ENCODE peak calls at places on chromosomes 13 and 19, in five cellular contexts. Y is A549, V is endothelial cell of umbilical vein, A is WTC11, U is HepG2. P is an unnamed sample.

GRCh38 chr19:38654478-38655079 is 7.1 kb downstream of the ACTN4 start:
- DNase-seq in A (no peak), Y (no peak), V (peak), U (no peak), P (no peak)

GRCh38 chr19:2051771-2052704 is 994 bp upstream of the MKNK2 start:
- DNase-seq in V (no peak), U (no peak), A (no peak), Y (no peak), P (no peak)

GRCh38 chr19:10419200-10419645 is 1.1 kb upstream of the PDE4A start:
- DNase-seq in V (no peak), A (no peak), U (no peak), Y (no peak), P (no peak)

GRCh38 chr13:62556973-62557372 is 1141.3 kb upstream of the PCDH20 start:
- DNase-seq in V (no peak), Y (no peak), A (no peak), U (no peak), P (no peak)

GRCh38 chr19:6787393-6787792 is 14.9 kb downstream of the VAV1 start:
- DNase-seq in A (no peak), Y (no peak), V (no peak), U (no peak), P (no peak)

GRCh38 chr13:27257648-27258253 is 6.4 kb downstream of the RPL21 start:
- DNase-seq in V (no peak), U (no peak), Y (no peak), A (no peak), P (no peak)

GRCh38 chr13:91346848-91347211 is 657 bp upstream of the MIR17HG start:
- DNase-seq in U (no peak), Y (no peak), V (peak), A (peak), P (no peak)

GRCh38 chr13:73076013-73076412 is 17.2 kb downstream of the KLF5 start:
- DNase-seq in A (no peak), U (no peak), Y (no peak), V (no peak), P (no peak)

GRCh38 chr13:35346494-35346893 is 130.0 kb downstream of the MAB21L1 start:
- DNase-seq in U (no peak), Y (no peak), V (no peak), A (no peak), P (no peak)

GRCh38 chr13:26601669-26602068 is 44.2 kb downstream of the WASF3 start:
- DNase-seq in Y (no peak), V (peak), A (no peak), U (no peak), P (no peak)

GRCh38 chr13:20125129-20125782 is 35.6 kb downstream of the GJA3 start:
- DNase-seq in V (peak), Y (no peak), U (no peak), A (no peak), P (no peak)

DNA sequence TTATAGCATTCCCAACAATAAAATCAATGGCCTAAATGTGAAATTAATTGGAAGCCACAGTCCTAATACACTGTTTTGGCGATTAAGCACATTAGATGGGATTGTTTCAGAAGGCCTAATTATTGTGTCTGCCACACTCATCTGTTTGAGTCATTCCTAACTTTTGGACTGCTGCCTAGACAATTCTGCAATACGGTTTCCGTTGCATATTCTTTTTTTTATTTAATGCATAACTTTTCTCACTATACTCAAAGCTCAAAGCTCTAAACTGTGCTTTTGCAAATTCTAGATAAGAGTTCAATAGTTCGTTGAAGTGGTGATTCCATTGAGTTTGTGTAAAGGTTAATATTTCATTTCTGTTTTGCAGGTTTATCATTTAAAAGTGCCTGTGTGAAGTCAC is 53.1 kb downstream of the MBNL2 start:
- DNase-seq in Y (no peak), A (no peak), V (peak), U (peak), P (no peak)
- TF ChIP-seq JUN in Y (no peak), A (no peak), V (peak), U (no peak), P (no peak)

GRCh38 chr19:58552655-58553054 is 2.2 kb downstream of the CHMP2A start:
- DNase-seq in Y (no peak), V (no peak), U (no peak), A (no peak), P (no peak)

GRCh38 chr19:58554494-58555368 is at the start of gene CHMP2A:
- DNase-seq in A (peak), U (peak), Y (peak), V (peak), P (peak)

GRCh38 chr19:58551577-58552471 is 3.1 kb downstream of the CHMP2A start:
- DNase-seq in V (no peak), Y (no peak), A (no peak), U (no peak), P (no peak)

GRCh38 chr19:58555369-58555885 is 522 bp upstream of the CHMP2A start:
- DNase-seq in Y (no peak), A (no peak), U (no peak), V (no peak), P (no peak)

GRCh38 chr19:58553799-58554493 is 959 bp downstream of the CHMP2A start:
- DNase-seq in Y (no peak), V (no peak), U (no peak), A (no peak), P (peak)
- TF ChIP-seq JUN in Y (no peak), V (no peak), U (no peak), A (peak), P (no peak)

GRCh38 chr19:46429999-46430398 is 1.3 kb upstream of the PNMA8C start:
- DNase-seq in U (no peak), Y (no peak), V (no peak), A (no peak), P (no peak)

GRCh38 chr19:46427518-46427917 is 1.2 kb downstream of the PNMA8C start:
- DNase-seq in U (no peak), V (no peak), A (no peak), Y (no peak), P (no peak)

GRCh38 chr19:46426035-46426505 is 2.7 kb downstream of the PNMA8C start:
- DNase-seq in V (no peak), U (peak), A (no peak), Y (peak), P (no peak)

GRCh38 chr19:46428278-46429141 is at the start of gene PNMA8C:
- DNase-seq in U (no peak), Y (no peak), V (peak), A (peak), P (peak)

GRCh38 chr19:46426506-46427162 is 2.1 kb downstream of the PNMA8C start:
- DNase-seq in V (peak), A (peak), U (peak), Y (peak), P (peak)
- TF ChIP-seq JUN in V (no peak), A (no peak), U (no peak), Y (no peak), P (no peak)

GRCh38 chr19:19211499-19212432 is at the start of gene NCAN:
- DNase-seq in A (peak), U (no peak), V (no peak), Y (no peak), P (no peak)
- TF ChIP-seq JUN in A (no peak), U (no peak), V (no peak), Y (no peak), P (no peak)

DNA sequence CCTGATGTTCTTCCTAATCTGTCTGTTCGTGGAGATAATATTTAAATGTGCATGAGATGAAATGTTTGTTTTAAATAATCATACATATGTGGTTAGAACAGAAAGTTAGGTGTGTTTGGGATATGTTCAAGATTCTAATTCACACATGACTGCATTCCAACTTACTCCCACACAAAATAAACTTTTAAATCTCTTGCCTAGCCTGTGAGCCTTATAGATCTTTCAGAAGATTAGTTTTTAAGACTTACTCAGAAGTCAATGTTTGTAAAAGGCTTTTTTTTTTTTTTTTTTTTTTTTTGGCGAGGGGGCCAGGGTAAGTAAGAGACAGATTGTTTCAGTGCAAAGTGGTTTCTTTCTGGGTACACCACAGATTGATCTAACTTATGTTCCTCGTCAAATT is 39.0 kb downstream of the GPR180 start:
- DNase-seq in V (peak), U (no peak), A (no peak), Y (no peak), P (no peak)
- TF ChIP-seq JUN in V (no peak), U (no peak), A (no peak), Y (no peak), P (no peak)

GRCh38 chr19:11435833-11436313 is 438 bp downstream of the PRKCSH start:
- DNase-seq in V (no peak), Y (no peak), A (no peak), U (no peak), P (no peak)
- TF ChIP-seq JUN in V (no peak), Y (no peak), A (no peak), U (no peak), P (no peak)

GRCh38 chr13:33464345-33464744 is 178.8 kb upstream of the STARD13 start:
- DNase-seq in Y (no peak), U (no peak), V (no peak), A (no peak), P (no peak)
- TF ChIP-seq JUN in Y (no peak), U (no peak), V (no peak), A (no peak), P (no peak)

GRCh38 chr19:13015361-13016231 is 20.3 kb downstream of the NFIX start:
- DNase-seq in A (peak), Y (no peak), V (no peak), U (no peak), P (peak)
- TF ChIP-seq JUN in A (no peak), Y (no peak), V (no peak), U (no peak), P (no peak)